ENCODE peak calls at places on chromosomes 12 and 14, in ten cellular contexts. Z is cardiac fibroblast; Q is effector memory CD4-positive, alpha-beta T cell; X is fibroblast of lung; B is EL; P is stimulated activated naive CD8-positive, alpha-beta T cell treated with anti-CD3 and anti-CD28 coated beads, Interleukin-15, amount 100 ng/mL, for 72 hours; C is epithelial cell of esophagus; T is activated naive CD8-positive, alpha-beta T cell treated with anti-CD3 and anti-CD28 coated beads, Interleukin-2, amount 10 ng/mL, durations not matched to agents 7 days and 5 days; K is fibroblast of mammary gland; F is prostate gland. G is an unnamed sample.

GRCh38 chr14:105059035-105059916 is 6.0 kb downstream of the GPR132 start:
- DNase-seq in Z (no peak), C (peak; percentile 22), Q (no peak), K (peak; percentile 12), F (no peak), T (no peak), P (no peak), X (no peak), B (no peak), G (no peak)

GRCh38 chr14:24058260-24058950 is 6.6 kb downstream of the CARMIL3 start:
- DNase-seq in F (peak; percentile 86), Z (peak; percentile 86), P (peak; percentile 40), K (peak; percentile 74), T (no peak), C (peak; percentile 71), X (peak; percentile 82), Q (peak; percentile 59), B (peak; percentile 72), G (peak; percentile 14)

GRCh38 chr12:47907851-47908454 is 3.2 kb upstream of the VDR start:
- DNase-seq in C (no peak), K (no peak), Q (no peak), P (no peak), F (no peak), T (no peak), B (no peak), X (no peak), Z (no peak), G (no peak)

GRCh38 chr12:98369601-98370000 is 145.8 kb upstream of the TMPO start:
- DNase-seq in T (no peak), Q (no peak), K (no peak), P (no peak), Z (peak; percentile 36), B (no peak), X (no peak), F (no peak), C (peak; percentile 56), G (no peak)

GRCh38 chr12:87259405-87259804 is 769.8 kb downstream of the C12orf50 start:
- DNase-seq in B (no peak), X (peak; percentile 23), T (no peak), Q (no peak), F (no peak), P (no peak), K (no peak), C (no peak), Z (peak; percentile 17), G (no peak)

GRCh38 chr12:57087689-57088441 is 1.0 kb upstream of the NAB2 start:
- DNase-seq in X (peak; percentile 96), P (peak; percentile 90), T (peak; percentile 77), Q (peak; percentile 70), Z (peak; percentile 94), K (peak; percentile 98), C (peak; percentile 93), F (peak; percentile 90), B (peak; percentile 98), G (no peak)

GRCh38 chr12:67704071-67704470 is 55.5 kb downstream of the DYRK2 start:
- DNase-seq in P (no peak), Z (no peak), X (no peak), B (no peak), K (no peak), T (no peak), F (no peak), Q (no peak), C (no peak), G (no peak)

GRCh38 chr12:92300781-92301180 is 155.1 kb upstream of the BTG1 start:
- DNase-seq in B (no peak), X (no peak), Q (no peak), C (no peak), K (no peak), F (no peak), T (no peak), P (no peak), Z (no peak), G (no peak)

GRCh38 chr12:124388679-124389536 is 94.0 kb downstream of the RFLNA start:
- DNase-seq in B (peak; percentile 85), X (peak; percentile 88), Q (peak; percentile 44), T (peak; percentile 75), P (peak; percentile 56), C (peak; percentile 86), Z (peak; percentile 88), K (peak; percentile 87), F (peak; percentile 83), G (no peak)

GRCh38 chr14:62162998-62163589 is 400.9 kb downstream of the SNAPC1 start:
- DNase-seq in C (peak; percentile 58), X (peak; percentile 69), Q (no peak), T (no peak), K (peak; percentile 46), Z (peak; percentile 66), P (peak; percentile 12), F (peak; percentile 5), B (peak; percentile 43), G (no peak)

GRCh38 chr12:873954-874353 is 75.5 kb downstream of the RAD52 start:
- DNase-seq in F (no peak), Z (peak; percentile 15), T (no peak), X (no peak), Q (no peak), C (peak; percentile 50), K (peak; percentile 22), P (no peak), B (no peak), G (no peak)

GRCh38 chr14:50064993-50065392 is 51.4 kb downstream of the VCPKMT start:
- DNase-seq in T (no peak), Z (peak; percentile 24), F (no peak), P (peak; percentile 65), Q (peak; percentile 37), C (peak; percentile 60), K (peak; percentile 78), B (no peak), X (peak; percentile 52), G (no peak)

GRCh38 chr12:104222981-104223380 is 7.4 kb downstream of the TXNRD1 start:
- DNase-seq in T (no peak), Z (no peak), K (no peak), Q (no peak), B (no peak), X (no peak), F (no peak), C (no peak), P (no peak), G (no peak)

GRCh38 chr12:113479578-113480335 is 8.1 kb upstream of the LHX5 start:
- DNase-seq in Z (peak; percentile 46), Q (no peak), B (peak; percentile 22), C (peak; percentile 47), X (peak; percentile 34), F (no peak), P (peak; percentile 40), T (peak; percentile 75), K (peak; percentile 15), G (no peak)

GRCh38 chr12:67320614-67321305 is 51.6 kb downstream of the CAND1 start:
- DNase-seq in K (no peak), F (no peak), C (no peak), Z (peak; percentile 13), X (no peak), P (no peak), Q (no peak), B (no peak), T (no peak), G (no peak)

GRCh38 chr12:112130461-112130998 is 5.2 kb downstream of the TRAFD1 start:
- DNase-seq in T (no peak), K (no peak), B (peak; percentile 35), F (no peak), Q (no peak), X (peak; percentile 41), C (no peak), P (no peak), Z (peak; percentile 33), G (no peak)

GRCh38 chr14:28052251-28052650 is 714.3 kb upstream of the FOXG1 start:
- DNase-seq in C (no peak), B (no peak), X (no peak), T (no peak), P (no peak), K (no peak), F (no peak), Q (no peak), Z (no peak), G (no peak)

GRCh38 chr12:128549621-128550020 is 274.1 kb downstream of the SLC15A4 start:
- DNase-seq in K (no peak), C (no peak), F (no peak), Z (no peak), B (no peak), T (no peak), Q (no peak), P (no peak), X (no peak), G (no peak)

GRCh38 chr14:22159049-22159448 is 430.0 kb downstream of the DAD1 start:
- DNase-seq in F (peak; percentile 5), P (no peak), B (no peak), X (no peak), Z (no peak), T (no peak), C (peak; percentile 98), Q (no peak), K (no peak), G (no peak)

GRCh38 chr14:89417111-89417468 is at the start of gene FOXN3:
- DNase-seq in X (peak; percentile 91), Q (peak; percentile 82), B (peak; percentile 88), T (peak; percentile 81), C (peak; percentile 93), Z (peak; percentile 88), K (peak; percentile 84), F (peak; percentile 92), P (peak; percentile 78), G (no peak)

GRCh38 chr12:116180448-116180847 is 97.0 kb downstream of the MED13L start:
- DNase-seq in X (no peak), T (no peak), Z (no peak), Q (no peak), P (no peak), F (no peak), K (no peak), C (no peak), B (no peak), G (no peak)

G was measured in NCI-H2081 treated with DMSO at 0.1 percent for 48 hours.